ENCODE peak calls at places on chromosome 3, in eight cellular contexts. B, S, I, A, G, E, F and P are unnamed samples.

GRCh38 chr3:105614288-105615030 is 247.8 kb downstream of the ALCAM start:
- DNase-seq in F (no peak), A (no peak), I (no peak), S (no peak), B (no peak), E (peak; percentile 71), G (no peak), P (no peak)

GRCh38 chr3:169203631-169204550 is 459.6 kb downstream of the MECOM start:
- DNase-seq in G (no peak), S (no peak), E (no peak), B (no peak), I (no peak), F (no peak), A (no peak), P (no peak)

GRCh38 chr3:97958396-97958795 is 13.8 kb downstream of the RIOX2 start:
- DNase-seq in A (no peak), G (no peak), B (no peak), I (no peak), E (no peak), F (no peak), S (no peak), P (no peak)

GRCh38 chr3:132916096-132916495 is 122.1 kb upstream of the TMEM108 start:
- DNase-seq in A (no peak), E (no peak), S (no peak), I (no peak), B (no peak), G (no peak), F (no peak), P (no peak)

GRCh38 chr3:24004171-24004938 is 59.3 kb downstream of the NR1D2 start:
- DNase-seq in B (no peak), I (no peak), S (no peak), G (no peak), F (no peak), E (no peak), A (no peak), P (no peak)

GRCh38 chr3:12963869-12964712 is 109.1 kb downstream of the IQSEC1 start:
- DNase-seq in F (peak; percentile 58), S (no peak), B (no peak), E (no peak), A (no peak), I (no peak), G (no peak), P (peak; percentile 59)

GRCh38 chr3:99901200-99901926 is 83.7 kb downstream of the CMSS1 start:
- DNase-seq in E (no peak), I (peak; percentile 69), S (no peak), F (no peak), G (peak; percentile 22), B (peak; percentile 63), A (peak; percentile 78), P (no peak)

GRCh38 chr3:132652640-132653270 is 6.9 kb downstream of the ACAD11 start:
- DNase-seq in A (no peak), E (no peak), B (no peak), S (no peak), I (no peak), F (no peak), G (no peak), P (no peak)

GRCh38 chr3:165462616-165463334 is 266.6 kb upstream of the SLITRK3 start:
- DNase-seq in I (no peak), A (no peak), S (no peak), F (no peak), B (no peak), E (no peak), G (no peak), P (no peak)

GRCh38 chr3:41956574-41956973 is 5.3 kb downstream of the ULK4 start:
- DNase-seq in F (no peak), A (no peak), G (no peak), S (no peak), I (no peak), E (no peak), B (no peak), P (no peak)

GRCh38 chr3:5192568-5193319 is 5.2 kb downstream of the EDEM1 start:
- DNase-seq in E (no peak), F (no peak), I (no peak), S (no peak), G (peak; percentile 42), B (peak; percentile 7), A (no peak), P (no peak)

GRCh38 chr3:73433681-73434080 is 191.1 kb downstream of the PDZRN3 start:
- DNase-seq in A (no peak), S (no peak), F (no peak), E (no peak), B (no peak), G (no peak), I (no peak), P (no peak)

GRCh38 chr3:167855306-167855705 is 119.8 kb downstream of the SERPINI1 start:
- DNase-seq in I (no peak), F (no peak), E (no peak), A (no peak), G (no peak), S (no peak), B (no peak), P (no peak)

GRCh38 chr3:183824761-183825379 is 507 bp downstream of the MAP6D1 start:
- DNase-seq in F (no peak), S (no peak), G (peak; percentile 53), E (peak; percentile 33), B (peak; percentile 20), I (peak; percentile 54), A (no peak), P (no peak)

GRCh38 chr3:127747751-127748521 is 74.4 kb downstream of the MGLL start:
- DNase-seq in E (peak; percentile 13), I (peak; percentile 32), A (peak; percentile 82), G (peak; percentile 27), S (no peak), B (peak; percentile 73), F (peak; percentile 90), P (peak; percentile 98)

GRCh38 chr3:78858910-78859309 is 908.9 kb downstream of the ROBO1 start:
- DNase-seq in A (no peak), I (no peak), S (no peak), F (no peak), E (no peak), B (no peak), G (no peak), P (no peak)

GRCh38 chr3:51967384-51968174 is at the start of gene PCBP4:
- DNase-seq in S (no peak), F (peak; percentile 89), A (no peak), B (no peak), I (no peak), E (peak; percentile 82), G (peak; percentile 48), P (peak; percentile 71)

GRCh38 chr3:54547846-54548245 is 380.0 kb downstream of the LRTM1 start:
- DNase-seq in G (no peak), A (no peak), I (no peak), B (no peak), S (no peak), E (no peak), F (no peak), P (no peak)

GRCh38 chr3:99532246-99532645 is 106.1 kb upstream of the COL8A1 start:
- DNase-seq in E (peak; percentile 95), G (peak; percentile 58), S (no peak), I (no peak), A (peak; percentile 46), F (no peak), B (no peak), P (peak; percentile 70)

GRCh38 chr3:195207731-195208130 is 63.2 kb downstream of the XXYLT1 start:
- DNase-seq in I (no peak), G (no peak), S (no peak), A (no peak), F (no peak), B (no peak), E (no peak), P (no peak)

GRCh38 chr3:125032683-125033082 is 23.1 kb downstream of the HEG1 start:
- DNase-seq in G (no peak), F (no peak), A (no peak), I (no peak), B (no peak), S (no peak), E (no peak), P (no peak)

GRCh38 chr3:78728406-78729145 is 1039.2 kb downstream of the ROBO1 start:
- DNase-seq in G (no peak), A (peak; percentile 52), B (no peak), E (peak; percentile 57), I (peak; percentile 90), S (no peak), F (peak; percentile 67), P (peak; percentile 67)

GRCh38 chr3:63875510-63875909 is 11.8 kb downstream of the ATXN7 start:
- DNase-seq in F (no peak), G (no peak), B (no peak), S (no peak), A (no peak), E (no peak), I (no peak), P (no peak)

GRCh38 chr3:147392083-147392916 is 14.0 kb downstream of the ZIC4 start:
- DNase-seq in F (peak; percentile 86), I (no peak), S (no peak), G (no peak), B (no peak), E (peak; percentile 93), A (no peak), P (no peak)

GRCh38 chr3:128933213-128933921 is 53.9 kb downstream of the ACAD9 start:
- DNase-seq in I (no peak), S (no peak), E (no peak), B (no peak), A (no peak), G (no peak), F (no peak), P (no peak)